ENCODE peak calls at places on chromosomes 7 and 10, in ten cellular contexts. L is AG04449, C is adrenal gland, J is nephron progenitor cell, M is astrocyte of the spinal cord, B is HL-60, E is fibroblast of lung, K is lung, Y is WTC11, G is GM06990. D is an unnamed sample.

GRCh38 chr10:87734987-87735827 is 75.5 kb downstream of the PAPSS2 start:
- DNase-seq in Y (peak), C (peak), G (no peak), B (no peak), J (peak), K (no peak), L (no peak), E (peak), M (peak), D (no peak)

GRCh38 chr10:50917486-50917885 is 32.1 kb upstream of the A1CF start:
- DNase-seq in J (no peak), G (no peak), K (no peak), E (peak), Y (no peak), L (no peak), C (peak), M (peak), B (no peak), D (no peak)

GRCh38 chr10:131126321-131127121 is 185.0 kb downstream of the TCERG1L start:
- DNase-seq in Y (no peak), G (no peak), K (no peak), C (no peak), M (no peak), B (no peak), E (no peak), J (no peak), L (no peak), D (no peak)

GRCh38 chr10:35540296-35541164 is 64.6 kb upstream of the GJD4 start:
- DNase-seq in B (no peak), E (no peak), C (no peak), G (no peak), Y (no peak), L (no peak), K (no peak), J (no peak), M (no peak), D (no peak)

GRCh38 chr7:121214652-121215051 is 114.1 kb upstream of the WNT16 start:
- DNase-seq in B (no peak), K (no peak), J (no peak), G (no peak), M (no peak), L (no peak), E (peak), C (no peak), Y (no peak), D (no peak)

GRCh38 chr7:84697506-84697905 is 489.4 kb downstream of the SEMA3D start:
- DNase-seq in B (no peak), M (peak), J (no peak), Y (no peak), L (peak), E (peak), C (peak), G (no peak), K (no peak), D (no peak)

GRCh38 chr10:74738985-74739567 is 87.3 kb upstream of the KAT6B start:
- DNase-seq in Y (no peak), M (peak), K (no peak), J (no peak), E (peak), G (peak), L (no peak), C (peak), B (no peak), D (peak)

GRCh38 chr10:77887631-77888355 is 38.8 kb downstream of the DLG5 start:
- DNase-seq in B (no peak), C (peak), M (no peak), Y (no peak), E (peak), K (no peak), J (no peak), L (no peak), G (no peak), D (no peak)

DNA sequence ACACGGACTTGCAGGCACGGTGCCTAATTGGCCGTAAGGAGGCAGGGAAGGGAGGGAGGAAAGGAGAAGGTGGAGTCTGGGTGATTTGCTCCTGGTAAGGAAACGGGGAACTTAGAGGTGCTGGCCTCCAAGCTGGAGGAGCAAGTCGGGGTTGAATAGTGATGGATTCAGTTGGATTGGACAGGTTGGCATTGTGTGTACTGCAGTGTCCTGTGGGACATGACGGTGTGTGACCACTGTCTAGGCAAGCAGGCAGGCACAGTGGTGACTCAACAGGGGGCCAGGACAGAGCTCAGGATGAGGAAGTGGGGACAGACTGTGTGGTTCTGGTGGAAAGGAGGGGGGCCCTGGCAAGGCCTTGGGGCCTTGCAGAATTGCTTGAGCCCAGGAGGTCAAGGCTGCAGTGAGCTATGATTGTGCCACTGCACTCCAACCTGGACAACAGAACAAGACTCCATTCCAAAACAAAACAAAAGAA is 48.8 kb downstream of the COL26A1 start:
- DNase-seq in E (no peak), M (no peak), K (no peak), Y (no peak), C (peak), J (no peak), B (peak), L (no peak), G (no peak), D (no peak)
- TF ChIP-seq CTCF in E (no peak), M (no peak), K (no peak), Y (no peak), C (no peak), J (no peak), B (no peak), L (no peak), G (no peak), D (no peak)

DNA sequence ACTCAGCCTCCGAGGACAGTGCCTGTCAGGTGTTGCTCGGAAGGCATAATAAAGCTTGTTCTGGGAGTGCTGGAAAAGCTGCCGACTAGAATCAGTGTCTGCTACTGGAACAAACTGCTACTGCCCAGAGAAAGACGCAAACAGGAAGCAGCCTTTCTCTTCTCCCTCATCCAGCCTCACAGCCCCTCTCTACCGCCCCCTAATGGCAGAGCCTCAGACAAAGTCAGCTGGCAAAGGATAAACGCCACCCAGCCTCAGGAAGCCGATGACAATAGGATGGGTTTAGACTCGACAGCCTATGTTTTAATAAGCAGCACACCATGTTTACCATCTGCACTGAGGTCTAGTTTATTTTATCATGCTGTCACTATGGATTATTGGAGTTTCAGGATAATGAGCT is 169.5 kb upstream of the LYZL1 start:
- DNase-seq in Y (peak), L (no peak), M (no peak), G (no peak), B (no peak), C (peak), J (peak), E (no peak), K (no peak), D (no peak)
- TF ChIP-seq CTCF in Y (peak), L (peak), M (peak), G (peak), B (no peak), C (peak), J (peak), E (peak), K (peak), D (no peak)

GRCh38 chr10:104139221-104139620 is 17.2 kb downstream of the SFR1 start:
- DNase-seq in Y (no peak), B (no peak), G (no peak), E (peak), M (no peak), L (no peak), C (no peak), K (no peak), J (no peak), D (no peak)
- TF ChIP-seq CTCF in Y (peak), B (peak), G (peak), E (peak), M (peak), L (peak), C (no peak), K (no peak), J (no peak), D (peak)

GRCh38 chr7:5625938-5626337 is 155.5 kb downstream of the RNF216 start:
- DNase-seq in Y (no peak), K (no peak), C (no peak), L (peak), G (no peak), E (peak), M (peak), B (no peak), J (no peak), D (no peak)
- TF ChIP-seq CTCF in Y (no peak), K (no peak), C (no peak), L (peak), G (no peak), E (no peak), M (peak), B (no peak), J (no peak), D (no peak)

GRCh38 chr10:89954787-89955566 is 253.6 kb downstream of the KIF20B start:
- DNase-seq in B (no peak), E (peak), L (no peak), K (no peak), Y (no peak), C (no peak), J (no peak), G (no peak), M (peak), D (no peak)
- TF ChIP-seq CTCF in B (no peak), E (no peak), L (no peak), K (no peak), Y (no peak), C (peak), J (no peak), G (peak), M (peak), D (no peak)

GRCh38 chr7:32335107-32335506 is 155.1 kb downstream of the LSM5 start:
- DNase-seq in K (no peak), M (no peak), C (peak), B (no peak), E (no peak), J (no peak), L (no peak), G (no peak), Y (no peak), D (peak)

DNA sequence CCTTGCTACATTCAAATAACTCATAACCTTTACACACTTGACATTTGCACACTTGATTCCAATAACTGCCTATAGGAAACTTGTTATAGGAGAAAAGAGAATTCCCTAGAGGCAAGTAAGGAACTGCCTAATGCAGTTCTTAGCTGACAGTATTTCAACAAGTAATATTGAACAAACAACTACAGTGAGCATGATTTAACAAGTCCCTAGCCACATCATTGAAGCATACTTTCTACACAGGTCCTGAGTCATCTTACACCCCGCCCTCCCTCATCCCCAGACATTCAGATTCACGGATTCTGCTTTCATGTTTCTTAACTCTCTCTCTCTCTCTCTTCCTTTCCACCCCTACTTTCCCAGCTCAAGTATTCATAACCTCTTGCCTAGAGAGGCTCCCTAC is 153.5 kb downstream of the LSM5 start:
- DNase-seq in Y (no peak), J (no peak), M (no peak), G (no peak), E (no peak), C (no peak), B (no peak), L (no peak), K (no peak), D (no peak)
- TF ChIP-seq CTCF in Y (no peak), J (no peak), M (no peak), G (no peak), E (no peak), C (no peak), B (no peak), L (no peak), K (no peak), D (no peak)

GRCh38 chr7:118758582-118758981 is 534.1 kb downstream of the ANKRD7 start:
- DNase-seq in K (no peak), J (no peak), G (no peak), Y (no peak), L (no peak), B (no peak), E (no peak), M (no peak), C (no peak), D (no peak)

GRCh38 chr7:118762451-118762850 is 537.9 kb downstream of the ANKRD7 start:
- DNase-seq in G (no peak), E (no peak), M (no peak), C (no peak), B (no peak), Y (no peak), J (no peak), L (no peak), K (no peak), D (no peak)
- TF ChIP-seq CTCF in G (no peak), E (no peak), M (no peak), C (no peak), B (no peak), Y (no peak), J (no peak), L (no peak), K (no peak), D (no peak)

GRCh38 chr7:95396136-95397032 is at the start of gene PON3:
- DNase-seq in M (no peak), L (no peak), E (no peak), C (no peak), J (no peak), K (peak), Y (peak), B (no peak), G (peak), D (no peak)
- TF ChIP-seq CTCF in M (no peak), L (no peak), E (no peak), C (no peak), J (no peak), K (no peak), Y (peak), B (no peak), G (no peak), D (peak)

D was measured in esophagus muscularis mucosa.